ENCODE peak calls at places on chromosome 9, in four cellular contexts. One of them, this sample, is unnamed.

GRCh38 chr9:14153310-14153720 is 160.6 kb downstream of the NFIB start:
- DNase-seq in fibroblast of the aortic adventitia: peak
- DNase-seq in left ventricle myocardium inferior: no peak
- DNase-seq in skeletal muscle cell: peak
- DNase-seq in this sample: no peak

GRCh38 chr9:28720746-28721145 is 1147.5 kb upstream of the C9orf72 start:
- DNase-seq in left ventricle myocardium inferior: no peak
- DNase-seq in fibroblast of the aortic adventitia: no peak
- DNase-seq in skeletal muscle cell: no peak
- DNase-seq in this sample: no peak

GRCh38 chr9:125763373-125763772 is 16.2 kb downstream of the PBX3 start:
- DNase-seq in skeletal muscle cell: no peak
- DNase-seq in fibroblast of the aortic adventitia: peak
- DNase-seq in left ventricle myocardium inferior: no peak
- DNase-seq in this sample: no peak

GRCh38 chr9:109815366-109815947 is 35.5 kb downstream of the PALM2AKAP2 start:
- DNase-seq in fibroblast of the aortic adventitia: peak
- DNase-seq in left ventricle myocardium inferior: no peak
- DNase-seq in skeletal muscle cell: no peak
- DNase-seq in this sample: no peak

GRCh38 chr9:8961186-8961666 is 1161.6 kb upstream of the DMAC1 start:
- DNase-seq in skeletal muscle cell: peak
- DNase-seq in fibroblast of the aortic adventitia: no peak
- DNase-seq in left ventricle myocardium inferior: peak
- DNase-seq in this sample: no peak

GRCh38 chr9:126702501-126703329 is 89.0 kb downstream of the LMX1B start:
- DNase-seq in fibroblast of the aortic adventitia: no peak
- DNase-seq in left ventricle myocardium inferior: no peak
- DNase-seq in skeletal muscle cell: no peak
- DNase-seq in this sample: peak

GRCh38 chr9:92736816-92737606 is 27.6 kb downstream of the BICD2 start:
- DNase-seq in fibroblast of the aortic adventitia: no peak
- DNase-seq in skeletal muscle cell: no peak
- DNase-seq in left ventricle myocardium inferior: no peak
- DNase-seq in this sample: peak

GRCh38 chr9:104743377-104743985 is 4.0 kb upstream of the NIPSNAP3A start:
- DNase-seq in fibroblast of the aortic adventitia: peak
- DNase-seq in skeletal muscle cell: no peak
- DNase-seq in left ventricle myocardium inferior: no peak
- DNase-seq in this sample: no peak

GRCh38 chr9:91500509-91501011 is 76.9 kb upstream of the NFIL3 start:
- DNase-seq in skeletal muscle cell: peak
- DNase-seq in left ventricle myocardium inferior: no peak
- DNase-seq in fibroblast of the aortic adventitia: peak
- DNase-seq in this sample: peak

GRCh38 chr9:131276891-131277672 is 772 bp upstream of the FAM78A start:
- DNase-seq in skeletal muscle cell: no peak
- DNase-seq in fibroblast of the aortic adventitia: no peak
- DNase-seq in left ventricle myocardium inferior: no peak
- DNase-seq in this sample: peak

GRCh38 chr9:111052831-111053230 is 14.6 kb upstream of the LPAR1 start:
- DNase-seq in left ventricle myocardium inferior: no peak
- DNase-seq in fibroblast of the aortic adventitia: peak
- DNase-seq in skeletal muscle cell: no peak
- DNase-seq in this sample: peak

GRCh38 chr9:16458696-16459420 is 411.6 kb downstream of the BNC2 start:
- DNase-seq in skeletal muscle cell: peak
- DNase-seq in left ventricle myocardium inferior: no peak
- DNase-seq in fibroblast of the aortic adventitia: peak
- DNase-seq in this sample: no peak

GRCh38 chr9:33019797-33020196 is 5.3 kb upstream of the DNAJA1 start:
- DNase-seq in left ventricle myocardium inferior: no peak
- DNase-seq in fibroblast of the aortic adventitia: no peak
- DNase-seq in skeletal muscle cell: no peak
- DNase-seq in this sample: no peak

GRCh38 chr9:13146838-13147237 is 132.7 kb downstream of the MPDZ start:
- DNase-seq in fibroblast of the aortic adventitia: no peak
- DNase-seq in left ventricle myocardium inferior: no peak
- DNase-seq in skeletal muscle cell: no peak
- DNase-seq in this sample: no peak

GRCh38 chr9:132798817-132799790 is 79.0 kb downstream of the AK8 start:
- DNase-seq in left ventricle myocardium inferior: no peak
- DNase-seq in skeletal muscle cell: no peak
- DNase-seq in fibroblast of the aortic adventitia: peak
- DNase-seq in this sample: no peak

GRCh38 chr9:131872006-131872405 is 132.1 kb upstream of the RAPGEF1 start:
- DNase-seq in fibroblast of the aortic adventitia: no peak
- DNase-seq in skeletal muscle cell: no peak
- DNase-seq in left ventricle myocardium inferior: no peak
- DNase-seq in this sample: peak

GRCh38 chr9:22913518-22913917 is 466.9 kb downstream of the DMRTA1 start:
- DNase-seq in fibroblast of the aortic adventitia: no peak
- DNase-seq in skeletal muscle cell: no peak
- DNase-seq in left ventricle myocardium inferior: no peak
- DNase-seq in this sample: no peak

GRCh38 chr9:72477862-72478564 is 43.4 kb upstream of the TMC1 start:
- DNase-seq in left ventricle myocardium inferior: no peak
- DNase-seq in skeletal muscle cell: no peak
- DNase-seq in fibroblast of the aortic adventitia: peak
- DNase-seq in this sample: peak

GRCh38 chr9:113770396-113770795 is 105.7 kb upstream of the ZNF618 start:
- DNase-seq in fibroblast of the aortic adventitia: peak
- DNase-seq in left ventricle myocardium inferior: no peak
- DNase-seq in skeletal muscle cell: no peak
- DNase-seq in this sample: no peak

GRCh38 chr9:123329329-123329955 is 26.6 kb upstream of the CRB2 start:
- DNase-seq in fibroblast of the aortic adventitia: no peak
- DNase-seq in skeletal muscle cell: no peak
- DNase-seq in left ventricle myocardium inferior: no peak
- DNase-seq in this sample: peak

GRCh38 chr9:123326030-123326586 is 29.9 kb upstream of the CRB2 start:
- DNase-seq in skeletal muscle cell: no peak
- DNase-seq in left ventricle myocardium inferior: no peak
- DNase-seq in fibroblast of the aortic adventitia: no peak
- DNase-seq in this sample: no peak

GRCh38 chr9:123326662-123327093 is 29.3 kb upstream of the CRB2 start:
- DNase-seq in skeletal muscle cell: no peak
- DNase-seq in left ventricle myocardium inferior: no peak
- DNase-seq in fibroblast of the aortic adventitia: peak
- DNase-seq in this sample: peak

GRCh38 chr9:123324767-123325183 is 31.2 kb upstream of the CRB2 start:
- DNase-seq in left ventricle myocardium inferior: no peak
- DNase-seq in skeletal muscle cell: no peak
- DNase-seq in fibroblast of the aortic adventitia: no peak
- DNase-seq in this sample: peak

GRCh38 chr9:123327697-123328100 is 28.3 kb upstream of the CRB2 start:
- DNase-seq in fibroblast of the aortic adventitia: no peak
- DNase-seq in skeletal muscle cell: no peak
- DNase-seq in left ventricle myocardium inferior: no peak
- DNase-seq in this sample: peak
- H3K4me3 ChIP-seq in fibroblast of the aortic adventitia: no peak
- H3K4me3 ChIP-seq in skeletal muscle cell: no peak
- H3K4me3 ChIP-seq in left ventricle myocardium inferior: no peak
- H3K4me3 ChIP-seq in this sample: no peak

GRCh38 chr9:129333961-129334743 is 156.1 kb upstream of the IER5L start:
- DNase-seq in left ventricle myocardium inferior: peak
- DNase-seq in fibroblast of the aortic adventitia: peak
- DNase-seq in skeletal muscle cell: peak
- DNase-seq in this sample: peak

GRCh38 chr9:129334744-129335080 is 156.7 kb upstream of the IER5L start:
- DNase-seq in skeletal muscle cell: no peak
- DNase-seq in fibroblast of the aortic adventitia: no peak
- DNase-seq in left ventricle myocardium inferior: no peak
- DNase-seq in this sample: no peak

GRCh38 chr9:129336130-129336528 is 158.1 kb upstream of the IER5L start:
- DNase-seq in fibroblast of the aortic adventitia: peak
- DNase-seq in skeletal muscle cell: no peak
- DNase-seq in left ventricle myocardium inferior: no peak
- DNase-seq in this sample: peak

GRCh38 chr9:129336601-129337286 is 158.7 kb upstream of the IER5L start:
- DNase-seq in left ventricle myocardium inferior: no peak
- DNase-seq in fibroblast of the aortic adventitia: peak
- DNase-seq in skeletal muscle cell: no peak
- DNase-seq in this sample: peak

GRCh38 chr9:129335456-129336129 is 157.5 kb upstream of the IER5L start:
- DNase-seq in skeletal muscle cell: no peak
- DNase-seq in left ventricle myocardium inferior: no peak
- DNase-seq in fibroblast of the aortic adventitia: no peak
- DNase-seq in this sample: no peak
- H3K4me3 ChIP-seq in skeletal muscle cell: no peak
- H3K4me3 ChIP-seq in left ventricle myocardium inferior: no peak
- H3K4me3 ChIP-seq in fibroblast of the aortic adventitia: no peak
- H3K4me3 ChIP-seq in this sample: no peak

GRCh38 chr9:61673247-61673646 is 483.4 kb downstream of the SPATA31A7 start:
- DNase-seq in left ventricle myocardium inferior: no peak
- DNase-seq in fibroblast of the aortic adventitia: no peak
- DNase-seq in skeletal muscle cell: no peak
- DNase-seq in this sample: no peak

GRCh38 chr9:61671276-61671973 is 481.6 kb downstream of the SPATA31A7 start:
- DNase-seq in left ventricle myocardium inferior: no peak
- DNase-seq in fibroblast of the aortic adventitia: no peak
- DNase-seq in skeletal muscle cell: no peak
- DNase-seq in this sample: no peak

GRCh38 chr9:61674882-61675281 is 485.0 kb downstream of the SPATA31A7 start:
- DNase-seq in skeletal muscle cell: no peak
- DNase-seq in left ventricle myocardium inferior: no peak
- DNase-seq in fibroblast of the aortic adventitia: no peak
- DNase-seq in this sample: no peak

GRCh38 chr9:61674465-61674864 is 484.6 kb downstream of the SPATA31A7 start:
- DNase-seq in left ventricle myocardium inferior: no peak
- DNase-seq in fibroblast of the aortic adventitia: no peak
- DNase-seq in skeletal muscle cell: no peak
- DNase-seq in this sample: no peak

GRCh38 chr9:61673664-61674381 is 484.0 kb downstream of the SPATA31A7 start:
- DNase-seq in fibroblast of the aortic adventitia: no peak
- DNase-seq in left ventricle myocardium inferior: no peak
- DNase-seq in skeletal muscle cell: no peak
- DNase-seq in this sample: no peak
- H3K4me3 ChIP-seq in fibroblast of the aortic adventitia: no peak
- H3K4me3 ChIP-seq in left ventricle myocardium inferior: no peak
- H3K4me3 ChIP-seq in skeletal muscle cell: no peak
- H3K4me3 ChIP-seq in this sample: no peak

GRCh38 chr9:94713446-94714185 is 12.9 kb upstream of the AOPEP start:
- DNase-seq in left ventricle myocardium inferior: no peak
- DNase-seq in skeletal muscle cell: no peak
- DNase-seq in fibroblast of the aortic adventitia: peak
- DNase-seq in this sample: no peak
- H3K4me3 ChIP-seq in left ventricle myocardium inferior: no peak
- H3K4me3 ChIP-seq in skeletal muscle cell: no peak
- H3K4me3 ChIP-seq in fibroblast of the aortic adventitia: no peak
- H3K4me3 ChIP-seq in this sample: no peak

GRCh38 chr9:95752129-95752731 is 123.3 kb upstream of the ERCC6L2 start:
- DNase-seq in fibroblast of the aortic adventitia: no peak
- DNase-seq in left ventricle myocardium inferior: no peak
- DNase-seq in skeletal muscle cell: no peak
- DNase-seq in this sample: no peak
- H3K4me3 ChIP-seq in fibroblast of the aortic adventitia: no peak
- H3K4me3 ChIP-seq in left ventricle myocardium inferior: peak
- H3K4me3 ChIP-seq in skeletal muscle cell: peak
- H3K4me3 ChIP-seq in this sample: no peak

GRCh38 chr9:88110026-88110425 is 28.2 kb downstream of the SPATA31C2 start:
- DNase-seq in fibroblast of the aortic adventitia: no peak
- DNase-seq in left ventricle myocardium inferior: no peak
- DNase-seq in skeletal muscle cell: no peak
- DNase-seq in this sample: no peak

GRCh38 chr9:88106492-88106891 is 31.8 kb downstream of the SPATA31C2 start:
- DNase-seq in left ventricle myocardium inferior: no peak
- DNase-seq in fibroblast of the aortic adventitia: peak
- DNase-seq in skeletal muscle cell: no peak
- DNase-seq in this sample: peak

GRCh38 chr9:88108779-88109178 is 29.5 kb downstream of the SPATA31C2 start:
- DNase-seq in fibroblast of the aortic adventitia: no peak
- DNase-seq in left ventricle myocardium inferior: no peak
- DNase-seq in skeletal muscle cell: no peak
- DNase-seq in this sample: no peak
- H3K4me3 ChIP-seq in fibroblast of the aortic adventitia: no peak
- H3K4me3 ChIP-seq in left ventricle myocardium inferior: no peak
- H3K4me3 ChIP-seq in skeletal muscle cell: no peak
- H3K4me3 ChIP-seq in this sample: no peak

GRCh38 chr9:74499770-74500583 is 2.8 kb downstream of the RORB start:
- DNase-seq in skeletal muscle cell: no peak
- DNase-seq in fibroblast of the aortic adventitia: no peak
- DNase-seq in left ventricle myocardium inferior: no peak
- DNase-seq in this sample: no peak
- H3K4me3 ChIP-seq in skeletal muscle cell: no peak
- H3K4me3 ChIP-seq in fibroblast of the aortic adventitia: no peak
- H3K4me3 ChIP-seq in left ventricle myocardium inferior: peak
- H3K4me3 ChIP-seq in this sample: no peak

DNA sequence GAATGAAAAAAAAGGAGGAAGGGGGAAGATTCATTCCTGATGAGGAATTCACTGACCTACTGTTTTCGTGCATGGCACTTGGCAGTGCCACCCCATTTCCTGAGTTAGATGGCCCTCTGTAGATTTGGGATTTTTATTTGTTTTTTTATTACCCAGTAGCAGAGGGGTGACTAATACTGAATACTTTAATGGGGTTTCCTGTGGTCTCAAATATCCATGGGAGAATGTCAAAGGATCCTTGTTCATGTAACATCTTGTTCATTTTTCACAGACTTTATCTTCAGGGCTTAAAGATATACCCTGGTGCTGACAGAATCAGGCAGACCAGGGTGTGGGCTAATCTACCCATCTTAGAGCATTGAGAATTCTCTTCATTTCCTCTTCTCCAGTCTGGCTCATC is 93.0 kb downstream of the MAMDC2 start:
- DNase-seq in fibroblast of the aortic adventitia: peak
- DNase-seq in left ventricle myocardium inferior: no peak
- DNase-seq in skeletal muscle cell: no peak
- DNase-seq in this sample: peak
- H3K4me3 ChIP-seq in fibroblast of the aortic adventitia: no peak
- H3K4me3 ChIP-seq in left ventricle myocardium inferior: no peak
- H3K4me3 ChIP-seq in skeletal muscle cell: no peak
- H3K4me3 ChIP-seq in this sample: no peak

GRCh38 chr9:123679330-123679987 is 250.5 kb downstream of the DENND1A start:
- DNase-seq in fibroblast of the aortic adventitia: no peak
- DNase-seq in left ventricle myocardium inferior: no peak
- DNase-seq in skeletal muscle cell: no peak
- DNase-seq in this sample: peak
- H3K4me3 ChIP-seq in fibroblast of the aortic adventitia: no peak
- H3K4me3 ChIP-seq in left ventricle myocardium inferior: no peak
- H3K4me3 ChIP-seq in skeletal muscle cell: no peak
- H3K4me3 ChIP-seq in this sample: no peak